ENCODE peak calls at places on chromosomes 12 and 14, in nine cellular contexts. J is kidney epithelial cell; N is heart right ventricle; Q is mammary epithelial cell; T is suprapubic skin; L is CD8-positive, alpha-beta T cell; D is ovary; K is HCT116; W is GM12865. P is an unnamed sample.

GRCh38 chr14:36245223-36245622 is 68.7 kb upstream of the PTCSC3 start:
- DNase-seq in W (no peak), K (no peak), T (no peak), D (no peak), J (no peak), N (no peak), Q (no peak), L (no peak), P (no peak)

GRCh38 chr14:61502459-61503093 is 181.2 kb downstream of the PRKCH start:
- DNase-seq in Q (peak), K (no peak), N (no peak), L (no peak), D (no peak), T (no peak), J (no peak), W (peak), P (no peak)

GRCh38 chr12:80472241-80472640 is 28.2 kb downstream of the PTPRQ start:
- DNase-seq in Q (no peak), N (no peak), K (no peak), J (no peak), D (no peak), T (no peak), L (no peak), W (no peak), P (peak)

GRCh38 chr14:54695196-54695595 is 128.3 kb downstream of the SAMD4A start:
- DNase-seq in D (no peak), J (no peak), N (no peak), K (no peak), T (no peak), L (no peak), Q (peak), W (no peak), P (no peak)

GRCh38 chr12:122293081-122293480 is 26.8 kb upstream of the VPS33A start:
- DNase-seq in T (no peak), L (no peak), W (peak), Q (no peak), N (no peak), J (no peak), D (no peak), K (no peak), P (no peak)

GRCh38 chr14:84064756-84065155 is 1465.2 kb upstream of the FLRT2 start:
- DNase-seq in D (no peak), W (no peak), J (no peak), L (no peak), T (no peak), K (no peak), Q (no peak), N (no peak), P (no peak)

GRCh38 chr12:78888583-78888982 is 24.0 kb downstream of the SYT1 start:
- DNase-seq in Q (no peak), W (peak), N (no peak), D (no peak), L (no peak), J (no peak), T (no peak), K (peak), P (no peak)

GRCh38 chr12:16347391-16348298 is at the start of gene MGST1:
- DNase-seq in D (peak), N (peak), W (peak), T (peak), Q (peak), K (peak), L (no peak), J (no peak), P (peak)

GRCh38 chr12:109861689-109862314 is 18.5 kb downstream of the GLTP start:
- DNase-seq in N (no peak), D (no peak), L (no peak), W (no peak), Q (no peak), K (no peak), T (no peak), J (no peak), P (no peak)

GRCh38 chr14:75650253-75651058 is 10.2 kb downstream of the ERG28 start:
- DNase-seq in N (no peak), K (no peak), W (no peak), D (no peak), T (no peak), Q (no peak), J (no peak), L (no peak), P (no peak)

GRCh38 chr12:95545731-95546490 is 5.4 kb downstream of the USP44 start:
- DNase-seq in W (no peak), D (no peak), L (no peak), J (no peak), T (no peak), N (no peak), Q (no peak), K (no peak), P (no peak)

GRCh38 chr14:102390064-102390463 is 27.3 kb downstream of the TECPR2 start:
- DNase-seq in T (no peak), Q (peak), K (no peak), W (no peak), N (no peak), J (no peak), L (no peak), D (no peak), P (peak)

GRCh38 chr14:89327771-89328212 is 89.2 kb downstream of the FOXN3 start:
- DNase-seq in K (no peak), W (no peak), L (no peak), D (no peak), T (no peak), J (no peak), N (no peak), Q (no peak), P (peak)

GRCh38 chr14:69129264-69129880 is 23.5 kb downstream of the DCAF5 start:
- DNase-seq in L (peak), D (peak), W (peak), J (peak), Q (peak), N (peak), T (peak), K (peak), P (peak)

GRCh38 chr12:6970096-6970527 is 352 bp downstream of the PHB2 start:
- DNase-seq in Q (no peak), K (no peak), T (peak), N (no peak), L (no peak), D (peak), J (no peak), W (peak), P (no peak)
- H3K4me3 ChIP-seq in Q (peak), K (peak), T (peak), N (peak), L (peak), D (peak), J (peak), W (peak), P (peak)

GRCh38 chr14:52146504-52146903 is 77.6 kb upstream of the NID2 start:
- DNase-seq in J (no peak), D (no peak), L (no peak), W (no peak), T (no peak), K (no peak), Q (no peak), N (no peak), P (no peak)
- TF ChIP-seq CTCF in J (peak), D (no peak), L (no peak), W (no peak), T (no peak), K (no peak), Q (peak), N (no peak), P (peak)

GRCh38 chr12:54419088-54419887 is at the start of gene ITGA5:
- DNase-seq in Q (peak), W (no peak), T (peak), L (no peak), D (peak), J (no peak), N (peak), K (peak), P (peak)

GRCh38 chr12:54415223-54415929 is 3.7 kb downstream of the ITGA5 start:
- DNase-seq in D (no peak), N (no peak), T (peak), W (no peak), Q (no peak), K (no peak), L (no peak), J (no peak), P (no peak)

GRCh38 chr12:54417712-54418440 is 1.2 kb downstream of the ITGA5 start:
- DNase-seq in T (peak), K (no peak), N (peak), W (no peak), J (no peak), D (peak), L (no peak), Q (no peak), P (no peak)

GRCh38 chr12:54418441-54419087 is 502 bp downstream of the ITGA5 start:
- DNase-seq in Q (no peak), N (no peak), W (no peak), L (no peak), K (no peak), D (peak), J (no peak), T (peak), P (no peak)

DNA sequence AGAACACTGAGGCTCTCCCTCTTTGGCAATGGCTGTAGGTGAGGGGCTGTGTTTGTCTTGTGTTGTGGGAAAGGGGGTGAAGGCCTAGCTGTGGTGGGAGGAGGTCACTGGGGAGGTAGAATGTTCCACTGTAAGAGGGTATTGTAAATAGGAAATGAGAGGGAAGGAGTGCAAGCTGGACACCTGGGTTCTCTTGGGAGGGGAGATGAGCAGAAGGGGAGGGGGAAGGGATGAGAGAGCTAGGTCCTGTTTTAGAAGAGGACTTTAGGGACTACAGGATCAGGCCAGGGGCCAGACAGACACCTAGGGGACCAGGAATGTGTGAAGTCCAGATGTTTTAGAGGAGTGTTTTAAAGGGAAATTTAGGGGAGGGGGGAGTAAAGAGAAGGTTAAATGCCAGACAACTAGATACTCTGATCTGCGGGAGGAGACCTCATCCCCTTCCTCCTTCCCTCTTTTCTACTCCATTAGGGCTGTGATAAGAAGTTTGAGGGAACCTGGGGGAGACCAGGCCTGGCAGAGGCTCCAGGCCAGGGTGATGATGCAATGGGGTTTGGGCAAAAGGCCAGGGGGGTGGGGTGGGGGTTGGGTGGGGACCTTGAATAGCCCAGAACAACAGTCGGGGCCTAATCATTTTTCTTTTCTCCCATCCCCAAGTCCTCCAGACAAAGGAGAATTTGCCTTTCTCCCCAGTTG is 2.0 kb downstream of the ITGA5 start:
- DNase-seq in N (no peak), K (no peak), Q (no peak), W (no peak), D (peak), J (no peak), L (no peak), T (peak), P (no peak)
- H3K4me3 ChIP-seq in N (peak), K (peak), Q (peak), W (no peak), D (peak), J (peak), L (peak), T (peak), P (peak)

GRCh38 chr12:93242154-93242958 is 135.4 kb upstream of the NUDT4 start:
- DNase-seq in L (no peak), W (no peak), Q (no peak), T (no peak), K (no peak), N (no peak), J (no peak), D (no peak), P (no peak)
- TF ChIP-seq CTCF in L (no peak), W (no peak), Q (no peak), T (no peak), K (no peak), N (no peak), J (no peak), D (no peak), P (no peak)

DNA sequence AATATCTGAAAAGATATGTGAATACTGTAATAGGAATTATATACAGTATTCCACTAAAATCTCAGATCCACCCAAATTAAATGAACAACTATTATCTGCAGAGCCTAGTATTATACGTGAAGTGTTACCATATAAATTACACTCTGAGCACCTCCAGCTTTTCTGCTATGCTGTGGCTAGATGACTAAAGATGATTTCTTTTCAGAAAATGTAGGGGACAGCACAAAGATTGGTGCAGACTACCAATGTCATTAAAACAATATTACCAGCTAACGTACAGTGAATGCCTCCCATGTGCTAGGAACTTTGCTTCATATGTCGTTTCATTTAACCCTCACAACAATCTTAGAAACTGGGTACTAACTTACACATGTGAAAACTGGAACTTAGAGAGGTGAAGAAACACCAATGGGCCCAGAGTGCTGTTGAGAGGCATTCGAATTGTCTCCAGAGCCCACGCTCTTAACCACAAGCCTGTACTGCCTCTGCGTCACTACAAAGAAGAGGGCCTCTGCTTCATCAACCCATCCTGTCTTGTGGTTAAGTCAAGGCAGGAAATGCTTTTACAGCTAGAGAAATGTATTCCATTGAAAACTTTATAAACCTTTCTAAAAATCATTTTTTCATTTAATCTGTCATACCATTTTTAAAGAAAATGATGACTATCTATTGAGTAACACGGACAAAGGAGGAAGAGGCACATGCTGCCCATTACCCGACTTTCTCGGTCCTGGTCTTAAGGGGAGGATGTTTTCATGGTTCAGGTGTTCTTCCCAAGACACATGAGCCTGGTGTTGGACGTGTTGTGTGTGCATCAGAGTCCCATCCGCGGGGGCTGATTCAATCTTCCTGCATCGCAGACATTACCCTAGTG is 1.3 kb downstream of the GPR65 start:
- DNase-seq in T (no peak), Q (no peak), J (no peak), K (no peak), L (peak), D (no peak), W (peak), N (no peak), P (peak)
- H3K4me3 ChIP-seq in T (no peak), Q (no peak), J (no peak), K (no peak), L (peak), D (no peak), W (peak), N (peak), P (no peak)

GRCh38 chr12:1666215-1666614 is 24.7 kb upstream of the ADIPOR2 start:
- DNase-seq in J (no peak), N (no peak), D (no peak), W (no peak), K (no peak), L (no peak), Q (no peak), T (no peak), P (no peak)

GRCh38 chr12:1662761-1663439 is 28.0 kb upstream of the ADIPOR2 start:
- DNase-seq in L (no peak), D (peak), Q (no peak), K (peak), J (peak), N (peak), W (peak), T (peak), P (peak)

GRCh38 chr12:1665366-1665765 is 25.5 kb upstream of the ADIPOR2 start:
- DNase-seq in L (no peak), Q (no peak), T (no peak), D (no peak), K (no peak), J (no peak), W (no peak), N (no peak), P (no peak)

GRCh38 chr12:1661553-1662335 is 29.1 kb upstream of the ADIPOR2 start:
- DNase-seq in W (peak), J (peak), D (peak), T (peak), L (peak), K (peak), Q (peak), N (peak), P (peak)

GRCh38 chr12:1663440-1664132 is 27.3 kb upstream of the ADIPOR2 start:
- DNase-seq in N (no peak), T (no peak), D (no peak), K (no peak), L (no peak), J (no peak), Q (no peak), W (no peak), P (no peak)
- TF ChIP-seq CTCF in N (no peak), T (no peak), D (no peak), K (no peak), L (no peak), J (no peak), Q (no peak), W (no peak), P (no peak)

DNA sequence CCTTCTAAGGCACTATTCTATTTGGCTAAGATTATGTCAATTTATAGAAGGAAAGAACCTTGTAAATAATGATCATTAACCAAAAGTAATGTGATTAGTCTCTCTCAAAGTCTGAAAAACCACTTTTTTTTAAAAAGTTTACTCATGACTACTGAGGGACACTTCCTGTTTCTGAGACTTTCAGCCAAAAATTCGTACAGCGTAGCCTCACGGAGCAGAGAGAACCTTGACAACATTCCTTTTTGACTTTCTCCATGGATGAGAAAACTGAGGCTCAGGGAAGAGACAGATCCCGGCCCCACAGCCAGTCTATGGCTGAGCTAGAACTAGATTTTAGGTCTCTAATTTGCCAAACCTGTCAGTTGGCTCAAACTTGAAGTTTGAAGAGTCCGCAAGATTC is 68.2 kb downstream of the DAD1 start:
- DNase-seq in L (no peak), N (no peak), Q (no peak), T (no peak), W (no peak), D (no peak), K (no peak), J (no peak), P (no peak)
- H3K4me3 ChIP-seq in L (peak), N (no peak), Q (no peak), T (no peak), W (no peak), D (no peak), K (no peak), J (no peak), P (no peak)

DNA sequence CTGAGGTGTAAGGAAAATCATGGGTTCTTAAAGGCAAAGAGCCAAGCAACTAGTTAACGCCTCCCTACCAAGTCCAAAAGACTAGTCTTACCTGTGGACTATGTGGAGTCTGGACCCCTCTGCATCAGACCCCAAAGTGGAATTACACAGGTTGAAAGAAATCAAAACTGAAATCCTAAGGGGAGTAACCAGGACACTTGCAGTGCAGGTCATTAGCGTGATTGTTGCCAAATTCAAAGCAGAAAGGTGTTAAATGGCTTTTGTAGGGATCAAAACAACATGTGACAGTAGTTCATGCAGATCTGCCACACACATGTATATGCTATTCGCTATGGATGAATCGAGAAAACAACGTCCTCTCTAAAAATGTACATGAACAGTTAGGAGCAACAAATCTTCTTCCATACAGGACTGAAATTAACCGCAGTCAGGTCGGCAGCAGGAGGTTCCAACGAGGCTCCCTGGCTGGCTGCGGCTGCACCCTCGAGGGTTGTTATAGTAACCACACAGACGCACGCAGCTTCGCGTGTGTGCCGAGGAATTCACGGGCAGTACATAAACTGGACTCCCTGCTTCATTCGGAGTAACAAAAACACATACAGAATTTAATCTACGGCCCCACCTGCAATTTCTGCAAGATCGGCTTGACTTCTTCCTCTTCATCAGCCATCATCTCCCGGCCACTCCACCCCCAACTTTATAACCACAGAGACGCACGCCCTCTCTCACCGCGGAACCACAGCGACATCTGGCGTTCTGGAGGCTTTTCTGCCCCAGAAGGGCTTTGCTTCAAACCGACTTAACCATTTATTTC is at the start of gene TTC5:
- DNase-seq in D (peak), T (peak), K (peak), W (peak), Q (peak), L (peak), J (peak), N (peak), P (peak)
- TF ChIP-seq CTCF in D (peak), T (peak), K (peak), W (peak), Q (peak), L (peak), J (peak), N (peak), P (peak)

GRCh38 chr14:74251546-74252030 is 12.3 kb downstream of the VSX2 start:
- DNase-seq in Q (peak), K (peak), N (peak), D (peak), J (peak), W (peak), T (peak), L (peak), P (peak)
- H3K4me3 ChIP-seq in Q (no peak), K (no peak), N (peak), D (no peak), J (no peak), W (peak), T (peak), L (no peak), P (peak)